ENCODE peak calls at places on chromosomes 5 and 9, in four cellular contexts. Y, K, F and H are unnamed samples.

GRCh38 chr9:19231126-19232035 is 888 bp downstream of the DENND4C start:
- DNase-seq in Y (no peak), K (peak; percentile 65), F (peak; percentile 22), H (peak; percentile 35)

GRCh38 chr5:149254506-149254905 is 17.2 kb upstream of the AFAP1L1 start:
- DNase-seq in F (no peak), K (no peak), Y (no peak), H (no peak)

GRCh38 chr5:144237851-144238250 is 67.2 kb downstream of the KCTD16 start:
- DNase-seq in F (no peak), K (no peak), Y (no peak), H (no peak)

GRCh38 chr9:108652851-108653250 is 202.9 kb downstream of the ACTL7B start:
- DNase-seq in Y (no peak), K (no peak), F (no peak), H (no peak)

GRCh38 chr5:57175586-57175985 is 1.7 kb downstream of the GPBP1 start:
- DNase-seq in F (no peak), Y (peak; percentile 14), K (no peak), H (no peak)

GRCh38 chr5:59562756-59563389 is 330.7 kb downstream of the PDE4D start:
- DNase-seq in F (peak; percentile 40), K (no peak), Y (peak; percentile 90), H (no peak)

GRCh38 chr9:94639045-94639995 is at the start of gene FBP1:
- DNase-seq in Y (peak; percentile 44), F (no peak), K (peak; percentile 82), H (no peak)

GRCh38 chr5:144566747-144567415 is 396.2 kb downstream of the KCTD16 start:
- DNase-seq in K (no peak), Y (no peak), F (peak; percentile 23), H (peak; percentile 64)

GRCh38 chr5:137282216-137282615 is 216.9 kb downstream of the SPOCK1 start:
- DNase-seq in F (no peak), Y (peak; percentile 18), K (no peak), H (peak; percentile 57)

GRCh38 chr5:135450328-135450727 is 1.8 kb downstream of the TIFAB start:
- DNase-seq in K (peak; percentile 4), F (no peak), Y (no peak), H (no peak)

GRCh38 chr9:16262467-16263261 is 607.8 kb downstream of the BNC2 start:
- DNase-seq in F (no peak), K (no peak), Y (no peak), H (no peak)

GRCh38 chr9:12784461-12785250 is 9.8 kb downstream of the LURAP1L start:
- DNase-seq in Y (peak; percentile 76), K (peak; percentile 76), F (no peak), H (peak; percentile 41)

GRCh38 chr5:154193636-154194035 is 3.1 kb downstream of the GALNT10 start:
- DNase-seq in Y (no peak), F (no peak), K (no peak), H (no peak)

GRCh38 chr9:79664375-79664825 is 92.6 kb downstream of the TLE4 start:
- DNase-seq in K (peak; percentile 24), F (no peak), Y (no peak), H (no peak)

GRCh38 chr5:16884595-16884994 is 51.5 kb downstream of the MYO10 start:
- DNase-seq in Y (no peak), F (no peak), K (no peak), H (no peak)

GRCh38 chr5:14463629-14464028 is 118.0 kb upstream of the OTULINL start:
- DNase-seq in K (no peak), Y (no peak), F (no peak), H (no peak)

GRCh38 chr9:17795708-17796107 is 216.8 kb downstream of the SH3GL2 start:
- DNase-seq in Y (no peak), F (no peak), K (peak; percentile 56), H (no peak)

GRCh38 chr9:116279230-116279629 is 125.6 kb downstream of the PAPPA start:
- DNase-seq in K (no peak), F (peak; percentile 97), Y (no peak), H (peak; percentile 98)

GRCh38 chr5:39024005-39024404 is 50.2 kb downstream of the RICTOR start:
- DNase-seq in F (no peak), Y (no peak), K (no peak), H (no peak)

GRCh38 chr5:115126303-115126702 is 43.4 kb downstream of the TRIM36 start:
- DNase-seq in Y (no peak), F (no peak), K (no peak), H (no peak)

GRCh38 chr9:95336281-95336680 is 18.8 kb upstream of the FANCC start:
- DNase-seq in Y (no peak), F (no peak), K (no peak), H (no peak)

GRCh38 chr5:39502704-39503103 is 77.9 kb upstream of the DAB2 start:
- DNase-seq in Y (no peak), F (no peak), K (no peak), H (no peak)

GRCh38 chr5:138077064-138077696 is 6.7 kb upstream of the WNT8A start:
- DNase-seq in F (no peak), K (peak; percentile 66), Y (peak; percentile 56), H (peak; percentile 64)

GRCh38 chr5:143402464-143403356 is 776 bp downstream of the NR3C1 start:
- DNase-seq in K (peak; percentile 81), Y (peak; percentile 51), F (peak; percentile 20), H (peak; percentile 71)

GRCh38 chr9:129331366-129331765 is 153.3 kb upstream of the IER5L start:
- DNase-seq in F (no peak), K (no peak), Y (no peak), H (no peak)
- H3K4me1 ChIP-seq in F (peaks cover 27% of the 10 kb centered on the region), K (no peaks in the 10 kb centered on the region), Y (peaks cover 53% of the 10 kb centered on the region), H (peaks cover 29% of the 10 kb centered on the region)

GRCh38 chr9:120875643-120875953 is 1.4 kb downstream of the PHF19 start:
- DNase-seq in K (no peak), F (no peak), Y (no peak), H (no peak)
- H3K4me1 ChIP-seq in K (no peaks in the 10 kb centered on the region), F (peaks cover 12% of the 10 kb centered on the region), Y (peaks cover 49% of the 10 kb centered on the region), H (peaks cover 34% of the 10 kb centered on the region)

GRCh38 chr9:130845901-130846381 is 10.9 kb downstream of the ABL1 start:
- DNase-seq in K (no peak), Y (no peak), F (no peak), H (peak; percentile 70)
- H3K4me1 ChIP-seq in K (peaks cover 15% of the 10 kb centered on the region), Y (peaks cover 9% of the 10 kb centered on the region), F (peaks cover 10% of the 10 kb centered on the region), H (peaks cover 51% of the 10 kb centered on the region)

DNA sequence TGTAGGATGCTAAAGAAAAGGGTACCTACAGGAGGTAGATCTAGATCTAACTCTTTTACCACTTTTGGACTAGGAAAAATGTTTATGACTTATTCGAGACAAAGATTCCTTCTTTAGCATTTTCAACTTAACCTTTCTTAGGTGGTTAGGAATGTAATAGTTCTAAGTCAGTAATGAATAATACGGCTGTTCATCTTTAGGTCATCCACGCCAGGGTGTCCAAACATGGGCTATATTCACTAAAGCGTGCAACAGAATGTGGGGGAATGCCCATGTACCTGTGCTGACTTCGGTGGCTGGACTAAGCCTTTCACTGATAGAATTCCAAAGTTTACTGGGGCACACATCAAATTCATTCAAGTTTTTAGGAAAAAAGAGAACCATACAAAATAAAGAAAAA is 164.7 kb downstream of the TSSK1B start:
- DNase-seq in F (no peak), K (no peak), Y (no peak), H (no peak)
- H3K4me1 ChIP-seq in F (peaks cover 4% of the 10 kb centered on the region), K (no peaks in the 10 kb centered on the region), Y (peaks cover 25% of the 10 kb centered on the region), H (peaks cover 67% of the 10 kb centered on the region)

GRCh38 chr5:150660108-150660831 is 781 bp upstream of the MYOZ3 start:
- DNase-seq in F (no peak), Y (no peak), K (peak; percentile 38), H (no peak)
- H3K4me1 ChIP-seq in F (peaks cover 15% of the 10 kb centered on the region), Y (no peaks in the 10 kb centered on the region), K (no peaks in the 10 kb centered on the region), H (peaks cover 22% of the 10 kb centered on the region)

DNA sequence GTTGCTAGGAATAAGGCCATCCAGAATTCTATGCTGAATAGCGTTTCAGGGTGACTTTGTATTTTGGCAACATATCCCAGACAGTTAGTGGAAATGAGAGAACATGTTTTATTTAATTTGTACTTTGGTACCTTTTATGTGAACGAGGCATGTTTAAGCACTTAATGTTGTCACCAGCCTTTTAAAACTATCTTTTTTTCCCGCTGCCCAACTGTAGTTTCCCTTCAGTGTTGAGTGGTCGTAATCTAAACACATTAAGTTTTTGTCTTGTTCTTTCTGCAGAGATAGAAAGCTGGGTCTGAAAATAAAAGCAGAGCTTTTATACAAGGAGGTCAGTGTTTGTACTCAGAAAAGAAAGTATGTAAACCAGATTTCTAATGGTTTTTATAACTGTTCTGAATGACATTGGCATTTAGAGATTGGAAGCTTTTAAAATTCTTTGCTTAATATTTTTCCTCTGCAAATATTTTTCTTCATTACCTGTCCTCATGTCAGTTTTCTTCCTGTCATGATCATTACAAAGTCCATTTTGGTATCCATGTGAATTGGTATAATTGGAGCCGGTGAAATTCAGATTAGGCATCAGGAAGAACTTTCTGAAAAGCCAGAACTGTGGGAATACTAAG is 100.7 kb downstream of the ARHGEF28 start:
- DNase-seq in K (no peak), Y (no peak), F (no peak), H (no peak)
- H3K4me1 ChIP-seq in K (peaks cover 8% of the 10 kb centered on the region), Y (no peaks in the 10 kb centered on the region), F (no peaks in the 10 kb centered on the region), H (peaks cover 35% of the 10 kb centered on the region)

GRCh38 chr9:76370656-76371055 is 23.6 kb downstream of the RFK start:
- DNase-seq in F (no peak), Y (no peak), K (no peak), H (no peak)
- H3K4me1 ChIP-seq in F (no peaks in the 10 kb centered on the region), Y (peaks cover 73% of the 10 kb centered on the region), K (peaks cover 6% of the 10 kb centered on the region), H (peaks cover 67% of the 10 kb centered on the region)

DNA sequence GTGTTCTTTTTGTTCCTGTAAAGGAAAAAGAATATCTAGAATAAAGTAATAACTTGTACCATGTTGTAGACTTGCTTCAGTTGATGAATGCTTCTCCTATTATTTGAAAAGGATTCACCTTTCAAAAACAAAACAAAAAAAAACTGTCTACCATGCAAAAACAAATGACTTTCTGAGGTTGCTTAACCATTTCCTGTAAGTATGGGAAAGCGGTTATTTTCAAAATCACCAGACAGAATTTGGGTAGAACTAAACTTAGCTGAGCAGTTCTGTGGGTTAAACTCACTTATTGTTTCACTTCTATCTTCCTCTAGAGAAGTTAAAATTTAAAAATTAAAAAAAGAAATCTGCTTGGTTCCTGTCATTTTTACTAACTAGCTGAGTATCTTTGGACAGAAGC is 25.2 kb downstream of the LNPEP start:
- DNase-seq in F (no peak), Y (no peak), K (no peak), H (no peak)
- H3K4me1 ChIP-seq in F (no peaks in the 10 kb centered on the region), Y (no peaks in the 10 kb centered on the region), K (peaks cover 12% of the 10 kb centered on the region), H (peaks cover 4% of the 10 kb centered on the region)